ENCODE peak calls at places on chromosomes 3 and 15, in nine cellular contexts. H, T, P, I, L, X, R, V and F are unnamed samples.

GRCh38 chr3:38689774-38690173 is 40.3 kb upstream of the SCN5A start:
- DNase-seq in H (no peak), T (no peak), P (no peak), I (no peak), L (no peak), X (no peak), R (no peak), V (no peak), F (no peak)

GRCh38 chr15:74295800-74296199 is 59.7 kb downstream of the CCDC33 start:
- DNase-seq in H (no peak), T (no peak), P (no peak), I (no peak), L (no peak), X (no peak), R (no peak), V (no peak), F (no peak)

GRCh38 chr15:46848704-46849103 is 868.6 kb upstream of the SEMA6D start:
- DNase-seq in H (peak; percentile 71), T (no peak), P (no peak), I (no peak), L (no peak), X (no peak), R (no peak), V (no peak), F (no peak)

GRCh38 chr3:182722938-182723337 is 70.4 kb upstream of the ATP11B start:
- DNase-seq in H (no peak), T (no peak), P (no peak), I (no peak), L (no peak), X (no peak), R (no peak), V (no peak), F (no peak)

GRCh38 chr3:41997702-41998551 is 36.0 kb upstream of the ULK4 start:
- DNase-seq in H (no peak), T (no peak), P (no peak), I (no peak), L (no peak), X (no peak), R (no peak), V (no peak), F (no peak)

GRCh38 chr3:107861422-107861821 is 229.4 kb downstream of the CD47 start:
- DNase-seq in H (no peak), T (no peak), P (no peak), I (no peak), L (no peak), X (no peak), R (no peak), V (no peak), F (no peak)

GRCh38 chr3:47916696-47917095 is 99.5 kb downstream of the MAP4 start:
- DNase-seq in H (no peak), T (no peak), P (no peak), I (no peak), L (no peak), X (no peak), R (no peak), V (no peak), F (no peak)

GRCh38 chr15:88661041-88661765 is 22.4 kb downstream of the ISG20 start:
- DNase-seq in H (no peak), T (peak; percentile 11), P (no peak), I (no peak), L (no peak), X (no peak), R (peak; percentile 36), V (no peak), F (no peak)

GRCh38 chr15:71364117-71364584 is 248.9 kb downstream of the THSD4 start:
- DNase-seq in H (no peak), T (no peak), P (no peak), I (no peak), L (no peak), X (no peak), R (no peak), V (no peak), F (no peak)

GRCh38 chr3:61663728-61664492 is 102.5 kb downstream of the PTPRG start:
- DNase-seq in H (peak; percentile 98), T (peak; percentile 96), P (peak; percentile 90), I (peak; percentile 43), L (no peak), X (no peak), R (no peak), V (no peak), F (no peak)

GRCh38 chr15:65547841-65548240 is 17.6 kb downstream of the HACD3 start:
- DNase-seq in H (no peak), T (no peak), P (no peak), I (no peak), L (no peak), X (no peak), R (no peak), V (no peak), F (no peak)

GRCh38 chr15:62807539-62808130 is 234.9 kb upstream of the TPM1 start:
- DNase-seq in H (no peak), T (no peak), P (no peak), I (no peak), L (no peak), X (no peak), R (no peak), V (no peak), F (no peak)

GRCh38 chr3:65890328-65890727 is 148.4 kb downstream of the MAGI1 start:
- DNase-seq in H (no peak), T (no peak), P (no peak), I (no peak), L (no peak), X (no peak), R (no peak), V (no peak), F (no peak)

GRCh38 chr3:177827517-177828249 is 630.4 kb upstream of the TBL1XR1 start:
- DNase-seq in H (peak; percentile 90), T (peak; percentile 71), P (peak; percentile 57), I (peak; percentile 64), L (no peak), X (no peak), R (no peak), V (no peak), F (no peak)

GRCh38 chr15:22871481-22872076 is 33.1 kb downstream of the NIPA2 start:
- DNase-seq in H (no peak), T (no peak), P (no peak), I (no peak), L (no peak), X (no peak), R (no peak), V (no peak), F (no peak)

GRCh38 chr15:26561994-26562730 is 210.7 kb downstream of the GABRB3 start:
- DNase-seq in H (no peak), T (no peak), P (no peak), I (no peak), L (no peak), X (no peak), R (no peak), V (peak; percentile 17), F (no peak)

GRCh38 chr15:26561130-26561529 is 211.7 kb downstream of the GABRB3 start:
- DNase-seq in H (no peak), T (no peak), P (no peak), I (no peak), L (no peak), X (no peak), R (no peak), V (peak; percentile 17), F (no peak)

DNA sequence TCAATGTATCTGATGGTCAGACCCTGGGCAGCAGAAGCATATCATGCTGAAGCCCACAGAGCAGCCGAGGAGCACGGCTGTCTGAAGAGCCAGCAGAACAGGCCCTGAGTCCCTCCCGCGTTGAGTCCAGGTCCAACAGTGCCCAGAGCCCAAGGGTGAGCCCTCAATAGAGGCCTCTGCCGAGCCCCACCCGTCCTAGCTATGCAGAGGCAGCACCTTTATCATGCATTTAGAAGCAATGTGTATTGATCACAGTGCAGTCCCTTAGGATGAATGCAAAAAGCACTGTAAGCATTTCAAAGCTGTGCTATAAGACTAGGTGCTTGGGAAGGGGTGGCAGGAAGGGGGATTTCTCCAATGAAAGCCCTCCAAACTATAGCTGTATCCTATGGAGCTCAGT is 208.5 kb downstream of the GABRB3 start:
- DNase-seq in H (no peak), T (no peak), P (no peak), I (no peak), L (no peak), X (no peak), R (no peak), V (no peak), F (no peak)
- TF ChIP-seq CTCF in H (no peak), T (no peak), P (no peak), I (no peak), L (no peak), X (no peak), R (no peak), V (no peak), F (no peak)

DNA sequence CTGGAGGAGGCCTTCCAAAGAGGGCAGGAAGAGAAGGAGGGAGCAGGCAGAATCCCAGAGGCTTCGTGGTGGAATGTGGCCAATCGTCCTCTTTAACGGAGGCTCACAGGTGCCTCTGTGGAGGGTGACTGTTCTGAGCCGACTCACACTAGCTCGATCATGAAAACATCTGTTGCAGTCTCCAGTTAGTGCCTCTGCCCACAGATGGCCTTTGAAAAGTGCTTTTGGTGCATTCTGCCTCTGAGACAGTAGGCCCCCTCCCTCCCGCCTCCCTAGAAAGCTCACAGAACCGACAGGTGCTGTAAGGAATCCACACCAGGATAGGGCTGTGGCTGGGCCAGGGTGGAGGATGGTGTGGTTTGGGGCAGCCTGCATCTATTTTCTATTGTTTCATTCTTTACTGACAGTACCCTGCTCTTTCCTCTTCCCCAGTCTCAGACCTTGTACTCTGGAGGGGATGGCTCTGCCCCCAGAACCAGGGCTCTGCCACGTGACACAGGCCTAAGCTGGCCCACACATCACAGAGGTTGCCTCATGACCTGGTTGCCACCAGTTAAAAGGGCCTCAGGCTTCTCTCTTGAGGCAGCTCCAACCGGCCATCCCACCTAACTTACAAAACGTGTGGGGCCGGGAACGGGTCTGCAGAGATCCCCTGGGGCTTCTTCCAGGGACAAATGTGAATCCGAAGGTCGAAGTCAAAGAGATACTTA is 27.2 kb upstream of the PIGZ start:
- DNase-seq in H (no peak), T (no peak), P (no peak), I (no peak), L (no peak), X (no peak), R (no peak), V (peak; percentile 2), F (no peak)
- H3K4me3 ChIP-seq in H (no peak overlapping the region), T (no peak overlapping the region), P (no peak overlapping the region), I (no peak overlapping the region), L (no peak overlapping the region), X (no peak overlapping the region), R (no peak overlapping the region), V (no peak overlapping the region), F (no peak overlapping the region)

DNA sequence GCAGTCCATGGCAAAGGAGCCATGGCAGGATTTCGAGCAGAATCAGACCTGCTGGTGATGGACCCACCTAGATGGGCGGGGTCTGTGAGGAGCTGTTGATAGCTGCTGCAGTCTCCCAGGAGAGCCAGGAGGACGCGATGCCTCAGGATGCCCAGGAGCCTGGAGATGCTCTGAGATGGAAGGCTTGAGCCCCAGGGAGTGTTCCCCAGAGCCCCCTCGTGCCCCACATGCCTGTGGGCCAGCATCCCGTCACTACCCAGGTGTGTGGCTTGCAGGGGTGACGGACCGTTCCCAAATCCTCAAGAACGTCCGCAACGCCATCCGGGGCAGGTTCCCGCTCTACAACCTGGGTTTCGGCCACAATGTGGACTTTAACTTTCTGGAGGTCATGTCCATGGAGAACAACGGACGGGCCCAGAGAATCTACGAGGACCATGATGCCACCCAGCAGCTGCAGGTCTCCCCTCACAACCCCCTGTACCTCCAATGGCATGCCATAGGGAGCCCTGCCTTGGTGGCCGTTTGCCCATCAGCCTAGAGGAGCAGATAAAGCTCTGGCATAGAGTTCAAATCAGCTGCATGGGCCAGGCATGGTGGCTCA is 6.7 kb downstream of the ITIH1 start:
- DNase-seq in H (no peak), T (no peak), P (no peak), I (no peak), L (no peak), X (peak; percentile 8), R (no peak), V (no peak), F (no peak)
- TF ChIP-seq CTCF in H (no peak), T (no peak), P (no peak), I (no peak), L (no peak), X (no peak), R (no peak), V (no peak), F (no peak)

GRCh38 chr3:101999177-101999778 is 150.0 kb downstream of the NFKBIZ start:
- DNase-seq in H (peak; percentile 83), T (no peak), P (no peak), I (no peak), L (no peak), X (no peak), R (no peak), V (no peak), F (no peak)
- H3K4me3 ChIP-seq in H (no peak overlapping the region), T (no peak overlapping the region), P (no peak overlapping the region), I (no peak overlapping the region), L (no peak overlapping the region), X (no peak overlapping the region), R (no peak overlapping the region), V (no peak overlapping the region), F (no peak overlapping the region)